ENCODE peak calls at places on chromosome 20, in ten cellular contexts. One of them, this sample, is unnamed. For H3K9me3, the result is how much of the 10 kb centered on the place peaks cover.

GRCh38 chr20:51385941-51386530 is 156.5 kb downstream of the NFATC2 start:
- DNase-seq in psoas muscle: no peak
- DNase-seq in right cardiac atrium: no peak
- DNase-seq in tibial nerve: no peak
- DNase-seq in CD8-positive, alpha-beta memory T cell: peak
- DNase-seq in ovary: no peak
- DNase-seq in cardiac muscle cell: peak
- DNase-seq in iPS DF 6.9: peak
- DNase-seq in AG04450: no peak
- DNase-seq in stomach: no peak
- DNase-seq in this sample: peak

GRCh38 chr20:44603327-44603726 is 20.9 kb downstream of the PKIG start:
- DNase-seq in cardiac muscle cell: no peak
- DNase-seq in right cardiac atrium: no peak
- DNase-seq in psoas muscle: no peak
- DNase-seq in ovary: peak
- DNase-seq in AG04450: no peak
- DNase-seq in tibial nerve: no peak
- DNase-seq in CD8-positive, alpha-beta memory T cell: no peak
- DNase-seq in stomach: no peak
- DNase-seq in iPS DF 6.9: no peak
- DNase-seq in this sample: no peak

GRCh38 chr20:8388707-8389106 is 256.6 kb downstream of the PLCB1 start:
- DNase-seq in right cardiac atrium: no peak
- DNase-seq in AG04450: no peak
- DNase-seq in psoas muscle: no peak
- DNase-seq in tibial nerve: no peak
- DNase-seq in cardiac muscle cell: peak
- DNase-seq in iPS DF 6.9: no peak
- DNase-seq in stomach: no peak
- DNase-seq in ovary: no peak
- DNase-seq in CD8-positive, alpha-beta memory T cell: no peak
- DNase-seq in this sample: no peak

GRCh38 chr20:9510926-9511325 is 3.5 kb upstream of the LAMP5 start:
- DNase-seq in psoas muscle: no peak
- DNase-seq in CD8-positive, alpha-beta memory T cell: no peak
- DNase-seq in cardiac muscle cell: no peak
- DNase-seq in iPS DF 6.9: no peak
- DNase-seq in ovary: no peak
- DNase-seq in right cardiac atrium: no peak
- DNase-seq in stomach: no peak
- DNase-seq in tibial nerve: no peak
- DNase-seq in AG04450: no peak
- DNase-seq in this sample: no peak

GRCh38 chr20:19025430-19026120 is 186.9 kb upstream of the SLC24A3 start:
- DNase-seq in CD8-positive, alpha-beta memory T cell: no peak
- DNase-seq in ovary: no peak
- DNase-seq in right cardiac atrium: no peak
- DNase-seq in cardiac muscle cell: no peak
- DNase-seq in AG04450: no peak
- DNase-seq in iPS DF 6.9: no peak
- DNase-seq in tibial nerve: no peak
- DNase-seq in stomach: no peak
- DNase-seq in psoas muscle: no peak
- DNase-seq in this sample: no peak

GRCh38 chr20:44093249-44093582 is 93.8 kb downstream of the JPH2 start:
- DNase-seq in CD8-positive, alpha-beta memory T cell: no peak
- DNase-seq in psoas muscle: no peak
- DNase-seq in ovary: no peak
- DNase-seq in right cardiac atrium: no peak
- DNase-seq in cardiac muscle cell: no peak
- DNase-seq in stomach: no peak
- DNase-seq in tibial nerve: no peak
- DNase-seq in AG04450: no peak
- DNase-seq in iPS DF 6.9: no peak
- DNase-seq in this sample: no peak

GRCh38 chr20:25571817-25572216 is 13.5 kb downstream of the NINL start:
- DNase-seq in ovary: no peak
- DNase-seq in iPS DF 6.9: no peak
- DNase-seq in right cardiac atrium: no peak
- DNase-seq in stomach: no peak
- DNase-seq in CD8-positive, alpha-beta memory T cell: no peak
- DNase-seq in cardiac muscle cell: no peak
- DNase-seq in psoas muscle: no peak
- DNase-seq in AG04450: no peak
- DNase-seq in tibial nerve: no peak
- DNase-seq in this sample: no peak

GRCh38 chr20:51136326-51136725 is 113.4 kb upstream of the KCNG1 start:
- DNase-seq in stomach: no peak
- DNase-seq in cardiac muscle cell: no peak
- DNase-seq in tibial nerve: no peak
- DNase-seq in right cardiac atrium: no peak
- DNase-seq in psoas muscle: no peak
- DNase-seq in ovary: no peak
- DNase-seq in iPS DF 6.9: no peak
- DNase-seq in CD8-positive, alpha-beta memory T cell: no peak
- DNase-seq in AG04450: no peak
- DNase-seq in this sample: peak

GRCh38 chr20:22771706-22772105 is 187.3 kb upstream of the FOXA2 start:
- DNase-seq in iPS DF 6.9: no peak
- DNase-seq in tibial nerve: no peak
- DNase-seq in CD8-positive, alpha-beta memory T cell: no peak
- DNase-seq in psoas muscle: no peak
- DNase-seq in cardiac muscle cell: no peak
- DNase-seq in ovary: no peak
- DNase-seq in stomach: no peak
- DNase-seq in right cardiac atrium: no peak
- DNase-seq in AG04450: no peak
- DNase-seq in this sample: no peak

GRCh38 chr20:62367136-62367482 is at the start of gene LAMA5:
- DNase-seq in AG04450: no peak
- DNase-seq in tibial nerve: no peak
- DNase-seq in cardiac muscle cell: peak
- DNase-seq in ovary: no peak
- DNase-seq in stomach: peak
- DNase-seq in CD8-positive, alpha-beta memory T cell: no peak
- DNase-seq in psoas muscle: peak
- DNase-seq in right cardiac atrium: peak
- DNase-seq in iPS DF 6.9: no peak
- DNase-seq in this sample: peak

GRCh38 chr20:40980106-40980827 is 48.4 kb upstream of the TOP1 start:
- DNase-seq in ovary: no peak
- DNase-seq in CD8-positive, alpha-beta memory T cell: no peak
- DNase-seq in stomach: no peak
- DNase-seq in iPS DF 6.9: no peak
- DNase-seq in AG04450: no peak
- DNase-seq in right cardiac atrium: no peak
- DNase-seq in psoas muscle: no peak
- DNase-seq in tibial nerve: no peak
- DNase-seq in cardiac muscle cell: no peak
- DNase-seq in this sample: no peak

GRCh38 chr20:51497542-51498467 is 44.7 kb downstream of the NFATC2 start:
- DNase-seq in psoas muscle: peak
- DNase-seq in stomach: no peak
- DNase-seq in CD8-positive, alpha-beta memory T cell: peak
- DNase-seq in cardiac muscle cell: peak
- DNase-seq in iPS DF 6.9: no peak
- DNase-seq in ovary: no peak
- DNase-seq in tibial nerve: no peak
- DNase-seq in right cardiac atrium: peak
- DNase-seq in AG04450: no peak
- DNase-seq in this sample: no peak

GRCh38 chr20:58718121-58718563 is 25.5 kb downstream of the NPEPL1 start:
- DNase-seq in CD8-positive, alpha-beta memory T cell: no peak
- DNase-seq in AG04450: no peak
- DNase-seq in tibial nerve: no peak
- DNase-seq in cardiac muscle cell: no peak
- DNase-seq in stomach: no peak
- DNase-seq in right cardiac atrium: peak
- DNase-seq in psoas muscle: peak
- DNase-seq in iPS DF 6.9: no peak
- DNase-seq in ovary: peak
- DNase-seq in this sample: peak

GRCh38 chr20:43543138-43543537 is 15.7 kb upstream of the SGK2 start:
- DNase-seq in ovary: no peak
- DNase-seq in right cardiac atrium: no peak
- DNase-seq in AG04450: no peak
- DNase-seq in cardiac muscle cell: no peak
- DNase-seq in psoas muscle: no peak
- DNase-seq in iPS DF 6.9: no peak
- DNase-seq in CD8-positive, alpha-beta memory T cell: no peak
- DNase-seq in stomach: no peak
- DNase-seq in tibial nerve: no peak
- DNase-seq in this sample: peak

GRCh38 chr20:13284830-13285229 is 63.8 kb downstream of the ISM1 start:
- DNase-seq in ovary: no peak
- DNase-seq in cardiac muscle cell: no peak
- DNase-seq in AG04450: no peak
- DNase-seq in tibial nerve: no peak
- DNase-seq in CD8-positive, alpha-beta memory T cell: no peak
- DNase-seq in stomach: no peak
- DNase-seq in iPS DF 6.9: no peak
- DNase-seq in right cardiac atrium: no peak
- DNase-seq in psoas muscle: no peak
- DNase-seq in this sample: no peak

DNA sequence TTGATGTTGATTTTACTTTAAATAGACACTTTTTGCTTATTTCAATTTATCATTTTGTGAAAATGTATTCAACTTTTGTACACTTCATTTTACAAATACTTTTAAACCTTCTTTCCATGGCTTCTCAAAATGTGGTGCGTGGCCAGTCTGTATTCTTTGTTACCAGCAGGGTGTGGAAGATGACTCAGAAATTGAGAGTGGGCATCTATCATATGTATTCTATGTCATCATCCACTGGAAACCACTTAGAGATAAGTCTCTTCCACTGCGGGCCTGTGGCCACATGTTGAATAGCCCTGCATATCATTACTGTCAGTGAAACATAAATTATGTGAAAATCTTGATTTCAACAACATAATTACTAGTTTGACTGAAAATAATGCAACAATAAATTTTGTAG is 52.6 kb upstream of the MC3R start:
- DNase-seq in iPS DF 6.9: no peak
- DNase-seq in tibial nerve: no peak
- DNase-seq in right cardiac atrium: no peak
- DNase-seq in ovary: no peak
- DNase-seq in CD8-positive, alpha-beta memory T cell: no peak
- DNase-seq in cardiac muscle cell: no peak
- DNase-seq in stomach: no peak
- DNase-seq in AG04450: no peak
- DNase-seq in psoas muscle: no peak
- DNase-seq in this sample: no peak
- H3K9me3 ChIP-seq in iPS DF 6.9: under half
- H3K9me3 ChIP-seq in tibial nerve: under half
- H3K9me3 ChIP-seq in right cardiac atrium: under half
- H3K9me3 ChIP-seq in ovary: under half
- H3K9me3 ChIP-seq in CD8-positive, alpha-beta memory T cell: under half
- H3K9me3 ChIP-seq in cardiac muscle cell: under half
- H3K9me3 ChIP-seq in stomach: under half
- H3K9me3 ChIP-seq in AG04450: under half
- H3K9me3 ChIP-seq in psoas muscle: under half
- H3K9me3 ChIP-seq in this sample: under half

GRCh38 chr20:64766-65322 is 22.6 kb upstream of the DEFB125 start:
- DNase-seq in right cardiac atrium: no peak
- DNase-seq in tibial nerve: no peak
- DNase-seq in cardiac muscle cell: no peak
- DNase-seq in AG04450: no peak
- DNase-seq in stomach: no peak
- DNase-seq in psoas muscle: no peak
- DNase-seq in ovary: no peak
- DNase-seq in iPS DF 6.9: no peak
- DNase-seq in CD8-positive, alpha-beta memory T cell: no peak
- DNase-seq in this sample: no peak
- H3K9me3 ChIP-seq in right cardiac atrium: under half
- H3K9me3 ChIP-seq in tibial nerve: under half
- H3K9me3 ChIP-seq in cardiac muscle cell: under half
- H3K9me3 ChIP-seq in AG04450: half or more
- H3K9me3 ChIP-seq in stomach: under half
- H3K9me3 ChIP-seq in psoas muscle: under half
- H3K9me3 ChIP-seq in ovary: under half
- H3K9me3 ChIP-seq in iPS DF 6.9: under half
- H3K9me3 ChIP-seq in CD8-positive, alpha-beta memory T cell: under half
- H3K9me3 ChIP-seq in this sample: under half

GRCh38 chr20:46621492-46621891 is 29.8 kb downstream of the SLC13A3 start:
- DNase-seq in iPS DF 6.9: no peak
- DNase-seq in AG04450: peak
- DNase-seq in cardiac muscle cell: peak
- DNase-seq in right cardiac atrium: no peak
- DNase-seq in tibial nerve: no peak
- DNase-seq in stomach: no peak
- DNase-seq in psoas muscle: no peak
- DNase-seq in CD8-positive, alpha-beta memory T cell: no peak
- DNase-seq in ovary: no peak
- DNase-seq in this sample: no peak
- H3K9me3 ChIP-seq in iPS DF 6.9: under half
- H3K9me3 ChIP-seq in AG04450: under half
- H3K9me3 ChIP-seq in cardiac muscle cell: under half
- H3K9me3 ChIP-seq in right cardiac atrium: under half
- H3K9me3 ChIP-seq in tibial nerve: under half
- H3K9me3 ChIP-seq in stomach: under half
- H3K9me3 ChIP-seq in psoas muscle: under half
- H3K9me3 ChIP-seq in CD8-positive, alpha-beta memory T cell: under half
- H3K9me3 ChIP-seq in ovary: under half
- H3K9me3 ChIP-seq in this sample: under half

GRCh38 chr20:23946206-23946605 is 42.4 kb downstream of the GGTLC1 start:
- DNase-seq in tibial nerve: no peak
- DNase-seq in right cardiac atrium: no peak
- DNase-seq in AG04450: no peak
- DNase-seq in CD8-positive, alpha-beta memory T cell: no peak
- DNase-seq in ovary: no peak
- DNase-seq in stomach: no peak
- DNase-seq in psoas muscle: no peak
- DNase-seq in iPS DF 6.9: no peak
- DNase-seq in cardiac muscle cell: no peak
- DNase-seq in this sample: no peak

GRCh38 chr20:23938118-23938438 is 50.5 kb downstream of the GGTLC1 start:
- DNase-seq in tibial nerve: no peak
- DNase-seq in AG04450: no peak
- DNase-seq in CD8-positive, alpha-beta memory T cell: no peak
- DNase-seq in cardiac muscle cell: no peak
- DNase-seq in ovary: no peak
- DNase-seq in right cardiac atrium: no peak
- DNase-seq in stomach: no peak
- DNase-seq in psoas muscle: no peak
- DNase-seq in iPS DF 6.9: no peak
- DNase-seq in this sample: no peak

GRCh38 chr20:23939641-23940040 is 48.9 kb downstream of the GGTLC1 start:
- DNase-seq in AG04450: no peak
- DNase-seq in cardiac muscle cell: no peak
- DNase-seq in right cardiac atrium: no peak
- DNase-seq in ovary: no peak
- DNase-seq in iPS DF 6.9: no peak
- DNase-seq in stomach: no peak
- DNase-seq in psoas muscle: no peak
- DNase-seq in tibial nerve: no peak
- DNase-seq in CD8-positive, alpha-beta memory T cell: no peak
- DNase-seq in this sample: no peak

GRCh38 chr20:23939063-23939462 is 49.5 kb downstream of the GGTLC1 start:
- DNase-seq in iPS DF 6.9: no peak
- DNase-seq in CD8-positive, alpha-beta memory T cell: no peak
- DNase-seq in right cardiac atrium: no peak
- DNase-seq in tibial nerve: no peak
- DNase-seq in AG04450: no peak
- DNase-seq in psoas muscle: no peak
- DNase-seq in stomach: no peak
- DNase-seq in ovary: no peak
- DNase-seq in cardiac muscle cell: no peak
- DNase-seq in this sample: no peak

GRCh38 chr20:23943304-23943703 is 45.3 kb downstream of the GGTLC1 start:
- DNase-seq in CD8-positive, alpha-beta memory T cell: no peak
- DNase-seq in iPS DF 6.9: no peak
- DNase-seq in psoas muscle: no peak
- DNase-seq in right cardiac atrium: no peak
- DNase-seq in tibial nerve: no peak
- DNase-seq in stomach: no peak
- DNase-seq in ovary: no peak
- DNase-seq in cardiac muscle cell: no peak
- DNase-seq in AG04450: no peak
- DNase-seq in this sample: no peak
- H3K9me3 ChIP-seq in CD8-positive, alpha-beta memory T cell: under half
- H3K9me3 ChIP-seq in iPS DF 6.9: under half
- H3K9me3 ChIP-seq in psoas muscle: under half
- H3K9me3 ChIP-seq in right cardiac atrium: under half
- H3K9me3 ChIP-seq in tibial nerve: under half
- H3K9me3 ChIP-seq in stomach: under half
- H3K9me3 ChIP-seq in ovary: under half
- H3K9me3 ChIP-seq in cardiac muscle cell: under half
- H3K9me3 ChIP-seq in AG04450: under half
- H3K9me3 ChIP-seq in this sample: under half